ENCODE peak calls at places on chromosomes 5 and 9, in four cellular contexts. R, P, S and V are unnamed samples.

GRCh38 chr9:86943223-86943870 is 4.0 kb downstream of the GAS1 start:
- DNase-seq in R (no peak), P (no peak), S (peak), V (peak)

GRCh38 chr5:147479949-147480348 is 29.9 kb downstream of the DPYSL3 start:
- DNase-seq in R (no peak), P (no peak), S (no peak), V (peak)

GRCh38 chr5:77892061-77893010 is 116.2 kb upstream of the TBCA start:
- DNase-seq in R (no peak), P (no peak), S (no peak), V (no peak)

GRCh38 chr9:124779368-124780059 is 2.6 kb downstream of the OLFML2A start:
- DNase-seq in R (no peak), P (no peak), S (peak), V (peak)

GRCh38 chr9:31730398-31730797 is 654.0 kb upstream of the ACO1 start:
- DNase-seq in R (no peak), P (no peak), S (no peak), V (no peak)

GRCh38 chr9:136773386-136774044 is 9.2 kb upstream of the LCN15 start:
- DNase-seq in R (peak), P (no peak), S (peak), V (peak)

GRCh38 chr9:89712285-89712684 is 107.5 kb downstream of the GADD45G start:
- DNase-seq in R (no peak), P (no peak), S (no peak), V (no peak)

GRCh38 chr5:110054240-110054639 is 364.5 kb downstream of the MAN2A1 start:
- DNase-seq in R (no peak), P (peak), S (peak), V (peak)

GRCh38 chr5:108548684-108549596 is 167.0 kb upstream of the FBXL17 start:
- DNase-seq in R (peak), P (no peak), S (no peak), V (no peak)

GRCh38 chr9:33106827-33107621 is 30.6 kb upstream of the SMU1 start:
- DNase-seq in R (no peak), P (no peak), S (no peak), V (no peak)

GRCh38 chr9:114830546-114830945 is 24.7 kb upstream of the TNFSF15 start:
- DNase-seq in R (no peak), P (no peak), S (no peak), V (no peak)

GRCh38 chr5:156678484-156678883 is 171.6 kb upstream of the PPP1R2B start:
- DNase-seq in R (no peak), P (no peak), S (no peak), V (no peak)

GRCh38 chr5:19179561-19179960 is 808.4 kb downstream of the CDH18 start:
- DNase-seq in R (no peak), P (no peak), S (no peak), V (no peak)

GRCh38 chr9:112283854-112284253 is 49.6 kb downstream of the PTBP3 start:
- DNase-seq in R (no peak), P (no peak), S (no peak), V (no peak)

GRCh38 chr9:3330792-3331420 is 194.9 kb downstream of the RFX3 start:
- DNase-seq in R (no peak), P (no peak), S (no peak), V (peak)

GRCh38 chr5:145936401-145937131 is at the start of gene SH3RF2:
- DNase-seq in R (no peak), P (no peak), S (peak), V (peak)

GRCh38 chr5:109455598-109456096 is 45.9 kb upstream of the PJA2 start:
- DNase-seq in R (no peak), P (peak), S (peak), V (peak)

GRCh38 chr5:84764227-84764626 is 379.5 kb upstream of the EDIL3 start:
- DNase-seq in R (no peak), P (no peak), S (no peak), V (no peak)

GRCh38 chr9:80061940-80062339 is 490.2 kb downstream of the TLE4 start:
- DNase-seq in R (no peak), P (no peak), S (no peak), V (peak)

GRCh38 chr5:122312670-122312988 is 592 bp downstream of the SNCAIP start:
- DNase-seq in R (no peak), P (no peak), S (no peak), V (no peak)

GRCh38 chr9:128727626-128728248 is 3.8 kb upstream of the ZDHHC12 start:
- DNase-seq in R (no peak), P (no peak), S (no peak), V (no peak)

GRCh38 chr5:16489322-16489791 is 23.8 kb upstream of the ZNF622 start:
- DNase-seq in R (no peak), P (no peak), S (peak), V (peak)

GRCh38 chr9:114207034-114207815 is 51.9 kb downstream of the COL27A1 start:
- DNase-seq in R (no peak), P (no peak), S (no peak), V (peak)

GRCh38 chr5:180387798-180388197 is 34.7 kb upstream of the GFPT2 start:
- DNase-seq in R (no peak), P (no peak), S (no peak), V (no peak)

GRCh38 chr5:174195517-174195916 is 150.0 kb downstream of the NSG2 start:
- DNase-seq in R (no peak), P (no peak), S (no peak), V (no peak)

GRCh38 chr5:17426104-17426739 is 71.8 kb upstream of the TAF11L2 start:
- DNase-seq in R (no peak), P (peak), S (no peak), V (no peak)

GRCh38 chr5:148909001-148909400 is 82.6 kb downstream of the ADRB2 start:
- DNase-seq in R (no peak), P (no peak), S (no peak), V (no peak)

GRCh38 chr5:95823738-95824609 is 1.4 kb upstream of the GLRX start:
- DNase-seq in R (peak), P (no peak), S (peak), V (peak)

GRCh38 chr5:40834391-40834848 is 602 bp downstream of the RPL37 start:
- DNase-seq in R (no peak), P (no peak), S (no peak), V (no peak)

GRCh38 chr5:1226839-1227238 is 1.7 kb downstream of the SLC6A18 start:
- DNase-seq in R (no peak), P (no peak), S (no peak), V (no peak)

GRCh38 chr9:127700594-127701255 is 6.1 kb upstream of the CFAP157 start:
- DNase-seq in R (no peak), P (no peak), S (no peak), V (no peak)

GRCh38 chr5:125455041-125455440 is 708.6 kb upstream of the ZNF608 start:
- DNase-seq in R (no peak), P (no peak), S (no peak), V (no peak)

GRCh38 chr9:13427587-13427986 is 148.1 kb upstream of the MPDZ start:
- DNase-seq in R (peak), P (no peak), S (peak), V (peak)

GRCh38 chr9:93203713-93204469 is 20.0 kb downstream of the WNK2 start:
- DNase-seq in R (no peak), P (no peak), S (no peak), V (no peak)

DNA sequence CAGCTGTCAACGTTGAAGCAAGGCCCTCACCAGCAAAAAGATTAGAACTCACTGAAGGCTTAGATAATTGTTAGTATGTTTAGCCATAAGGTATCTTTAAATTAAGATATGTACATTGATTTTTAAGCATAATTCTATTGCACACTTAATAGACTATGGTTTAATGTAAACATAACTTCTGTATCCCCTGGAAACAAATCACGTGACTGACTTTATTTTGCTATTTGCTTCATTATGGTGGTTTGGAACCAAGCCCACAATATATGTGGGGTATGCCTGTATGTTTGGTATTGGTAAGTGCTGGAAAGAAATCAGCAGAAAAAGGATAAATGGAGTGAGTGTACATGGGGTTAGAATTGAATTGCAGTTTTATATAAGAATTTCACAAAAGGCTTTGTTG is 111.9 kb downstream of the NMUR2 start:
- DNase-seq in R (no peak), P (no peak), S (no peak), V (no peak)
- TF ChIP-seq POLR2AphosphoS2 in R (no peak), P (no peak), S (no peak), V (no peak)

GRCh38 chr9:123342247-123342646 is 13.8 kb upstream of the CRB2 start:
- DNase-seq in R (no peak), P (no peak), S (no peak), V (no peak)

GRCh38 chr9:123337971-123338370 is 18.0 kb upstream of the CRB2 start:
- DNase-seq in R (no peak), P (no peak), S (no peak), V (no peak)

GRCh38 chr9:123336959-123337358 is 19.0 kb upstream of the CRB2 start:
- DNase-seq in R (no peak), P (no peak), S (no peak), V (no peak)

GRCh38 chr9:123338710-123339665 is 17.0 kb upstream of the CRB2 start:
- DNase-seq in R (peak), P (peak), S (no peak), V (no peak)

DNA sequence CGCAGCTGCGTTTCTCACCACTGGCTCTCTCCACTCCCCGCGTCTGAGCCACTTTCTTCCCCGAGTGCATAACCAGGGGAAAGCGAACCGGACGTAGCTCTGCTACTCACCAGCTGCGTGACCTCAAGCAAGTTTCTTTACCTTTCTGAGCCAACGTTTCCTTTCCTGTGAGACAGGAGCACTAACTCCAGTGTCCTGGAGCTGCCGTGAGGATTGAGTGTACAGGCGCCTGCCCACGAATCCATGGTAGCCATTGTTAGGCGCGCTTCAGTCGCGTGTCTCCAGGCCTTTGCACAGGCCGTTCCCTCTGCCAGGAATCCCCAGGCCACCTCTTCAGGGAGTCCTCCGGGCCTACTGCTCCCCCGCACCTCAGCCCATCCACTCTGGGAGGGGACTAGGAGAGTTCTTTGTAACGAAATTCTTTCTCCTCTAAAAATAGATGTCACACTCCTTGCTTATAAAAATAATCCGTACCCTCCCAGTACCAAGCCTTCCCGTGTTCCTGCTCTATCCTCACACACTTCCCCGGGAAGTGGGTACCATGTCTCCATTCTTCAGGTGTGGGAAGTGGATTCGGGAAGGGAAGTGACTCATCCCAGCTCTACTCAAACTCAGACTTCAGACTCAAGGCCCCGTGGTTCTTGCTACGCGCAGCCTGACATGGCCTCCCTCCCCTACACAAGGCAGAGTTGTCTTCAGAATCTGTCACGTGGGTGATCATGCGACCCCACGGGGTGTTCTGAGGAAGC is 16.2 kb upstream of the CRB2 start:
- DNase-seq in R (no peak), P (peak), S (no peak), V (no peak)
- TF ChIP-seq POLR2AphosphoS2 in R (no peak), P (no peak), S (no peak), V (no peak)

GRCh38 chr5:175826980-175827379 is 44.4 kb upstream of the CPLX2 start:
- DNase-seq in R (peak), P (no peak), S (no peak), V (peak)

GRCh38 chr5:175828676-175829075 is 42.7 kb upstream of the CPLX2 start:
- DNase-seq in R (no peak), P (no peak), S (no peak), V (no peak)

GRCh38 chr5:175831507-175831906 is 39.9 kb upstream of the CPLX2 start:
- DNase-seq in R (no peak), P (no peak), S (no peak), V (no peak)

GRCh38 chr5:175829718-175830585 is 41.4 kb upstream of the CPLX2 start:
- DNase-seq in R (no peak), P (no peak), S (no peak), V (no peak)

DNA sequence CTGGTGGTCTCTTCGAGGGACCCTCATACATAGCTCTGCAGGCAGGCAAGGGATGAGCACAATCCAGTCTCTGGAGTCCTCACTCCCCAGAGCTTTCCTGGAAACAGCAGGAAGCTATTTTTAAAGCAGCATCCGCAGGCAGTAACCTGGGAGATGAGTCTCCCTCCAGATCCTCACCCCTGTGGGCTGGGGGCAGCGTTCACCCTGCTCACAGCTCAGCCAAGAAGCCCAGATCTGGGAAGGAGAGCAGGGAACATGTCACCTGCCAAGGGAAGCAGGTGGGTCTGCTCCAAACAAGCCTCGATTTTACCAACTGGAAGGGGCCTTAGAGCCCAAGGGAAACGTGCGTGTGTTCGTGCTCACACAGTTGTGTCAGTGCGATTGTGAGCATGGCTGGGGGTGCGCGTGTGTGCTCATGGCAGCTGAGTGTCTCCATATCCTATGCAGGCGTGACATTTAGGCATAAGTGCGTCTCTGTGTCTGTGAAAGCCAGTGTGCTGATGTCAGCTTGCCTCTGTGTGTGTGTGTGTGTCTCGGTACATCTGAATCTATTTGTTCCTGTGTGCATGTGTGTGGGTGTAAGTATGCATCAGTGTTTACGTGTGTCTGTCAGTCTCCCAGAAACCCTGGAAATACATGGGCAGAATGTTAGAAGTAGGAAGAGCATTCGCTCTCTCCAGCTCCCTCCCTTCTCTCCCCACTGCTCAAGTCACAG is 40.6 kb upstream of the CPLX2 start:
- DNase-seq in R (no peak), P (no peak), S (no peak), V (no peak)
- TF ChIP-seq POLR2AphosphoS2 in R (no peak), P (no peak), S (no peak), V (no peak)

GRCh38 chr9:18072967-18073366 is 401.0 kb upstream of the ADAMTSL1 start:
- DNase-seq in R (no peak), P (no peak), S (no peak), V (no peak)
- TF ChIP-seq POLR2AphosphoS2 in R (no peak), P (no peak), S (no peak), V (no peak)

GRCh38 chr5:160167623-160168165 is 48.4 kb upstream of the PWWP2A start:
- DNase-seq in R (no peak), P (no peak), S (peak), V (no peak)

GRCh38 chr5:160166069-160166972 is 47.1 kb upstream of the PWWP2A start:
- DNase-seq in R (no peak), P (no peak), S (no peak), V (no peak)

GRCh38 chr5:160162910-160163309 is 43.7 kb upstream of the PWWP2A start:
- DNase-seq in R (no peak), P (no peak), S (no peak), V (no peak)

GRCh38 chr5:160166973-160167622 is 47.8 kb upstream of the PWWP2A start:
- DNase-seq in R (no peak), P (no peak), S (no peak), V (no peak)

GRCh38 chr5:160165137-160166068 is 46.2 kb upstream of the PWWP2A start:
- DNase-seq in R (no peak), P (no peak), S (peak), V (peak)
- TF ChIP-seq POLR2AphosphoS2 in R (no peak), P (no peak), S (no peak), V (no peak)

GRCh38 chr5:35369965-35370790 is 139.9 kb upstream of the PRLR start:
- DNase-seq in R (no peak), P (no peak), S (no peak), V (no peak)
- TF ChIP-seq POLR2AphosphoS2 in R (no peak), P (no peak), S (no peak), V (no peak)

GRCh38 chr9:96616817-96617438 is 2.7 kb downstream of the CDC14B start:
- DNase-seq in R (no peak), P (no peak), S (no peak), V (no peak)

GRCh38 chr9:96619109-96619435 is 571 bp downstream of the CDC14B start:
- DNase-seq in R (no peak), P (no peak), S (no peak), V (no peak)

GRCh38 chr9:96619491-96620154 is at the start of gene CDC14B:
- DNase-seq in R (peak), P (no peak), S (peak), V (peak)

GRCh38 chr9:96618209-96619108 is 1.2 kb downstream of the CDC14B start:
- DNase-seq in R (peak), P (no peak), S (peak), V (peak)

GRCh38 chr9:96617439-96618185 is 2.0 kb downstream of the CDC14B start:
- DNase-seq in R (no peak), P (no peak), S (no peak), V (no peak)
- TF ChIP-seq POLR2AphosphoS2 in R (no peak), P (no peak), S (no peak), V (no peak)

GRCh38 chr9:34185778-34186551 is 7.1 kb downstream of the UBAP1 start:
- DNase-seq in R (no peak), P (peak), S (no peak), V (peak)
- TF ChIP-seq POLR2AphosphoS2 in R (no peak), P (no peak), S (no peak), V (no peak)

GRCh38 chr5:139787568-139788293 is 7.9 kb upstream of the PSD2 start:
- DNase-seq in R (peak), P (peak), S (peak), V (peak)
- TF ChIP-seq POLR2AphosphoS2 in R (no peak), P (no peak), S (no peak), V (no peak)

DNA sequence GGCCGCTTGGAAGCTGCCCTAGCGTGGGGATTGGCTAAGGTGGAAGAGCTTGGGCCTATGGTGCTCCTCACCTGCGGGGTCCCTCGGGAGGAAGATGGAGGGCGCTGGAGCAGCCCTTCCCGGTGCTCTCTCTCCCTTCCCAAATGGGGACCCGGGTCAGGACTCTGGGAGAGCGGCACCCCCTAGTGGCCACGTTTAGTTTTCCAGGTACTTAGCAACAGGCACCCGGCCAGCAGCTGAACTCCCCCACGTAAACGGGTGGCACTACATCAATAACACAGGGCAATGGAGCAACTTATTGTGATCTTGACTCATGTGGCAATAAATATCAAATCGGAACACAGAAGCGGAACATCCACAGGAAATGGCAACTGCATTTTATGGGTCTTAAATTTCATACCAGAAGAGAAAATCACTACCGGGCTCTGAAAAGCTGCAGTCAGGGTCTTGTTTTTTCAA is 316.6 kb downstream of the AGTPBP1 start:
- DNase-seq in R (peak), P (no peak), S (peak), V (peak)
- TF ChIP-seq POLR2AphosphoS2 in R (no peak), P (no peak), S (no peak), V (no peak)